ENCODE peak calls at places on chromosomes 16 and 17, in eight cellular contexts. One of them, this sample, is unnamed.

GRCh38 chr17:79749958-79750357 is 19.2 kb downstream of the ENPP7 start:
- DNase-seq in epithelial cell of proximal tubule: no peak
- DNase-seq in IMR-90: no peak
- DNase-seq in brain microvascular endothelial cell: no peak
- DNase-seq in heart right ventricle: no peak
- DNase-seq in HFF-Myc: no peak
- DNase-seq in cardiac muscle cell: no peak
- DNase-seq in lung: no peak
- DNase-seq in this sample: no peak

GRCh38 chr17:5861246-5861645 is 208.9 kb upstream of the WSCD1 start:
- DNase-seq in epithelial cell of proximal tubule: peak
- DNase-seq in IMR-90: no peak
- DNase-seq in brain microvascular endothelial cell: no peak
- DNase-seq in heart right ventricle: no peak
- DNase-seq in HFF-Myc: no peak
- DNase-seq in cardiac muscle cell: no peak
- DNase-seq in lung: no peak
- DNase-seq in this sample: no peak

GRCh38 chr17:57528084-57528451 is 217.0 kb downstream of the CCDC182 start:
- DNase-seq in epithelial cell of proximal tubule: no peak
- DNase-seq in IMR-90: no peak
- DNase-seq in brain microvascular endothelial cell: no peak
- DNase-seq in heart right ventricle: no peak
- DNase-seq in HFF-Myc: no peak
- DNase-seq in cardiac muscle cell: no peak
- DNase-seq in lung: peak
- DNase-seq in this sample: no peak

GRCh38 chr16:2838928-2839327 is 8.8 kb downstream of the ZG16B start:
- DNase-seq in epithelial cell of proximal tubule: no peak
- DNase-seq in IMR-90: peak
- DNase-seq in brain microvascular endothelial cell: peak
- DNase-seq in heart right ventricle: peak
- DNase-seq in HFF-Myc: peak
- DNase-seq in cardiac muscle cell: peak
- DNase-seq in lung: peak
- DNase-seq in this sample: peak

GRCh38 chr17:40431231-40431602 is 12.0 kb upstream of the IGFBP4 start:
- DNase-seq in epithelial cell of proximal tubule: no peak
- DNase-seq in IMR-90: no peak
- DNase-seq in brain microvascular endothelial cell: no peak
- DNase-seq in heart right ventricle: no peak
- DNase-seq in HFF-Myc: no peak
- DNase-seq in cardiac muscle cell: no peak
- DNase-seq in lung: no peak
- DNase-seq in this sample: no peak

GRCh38 chr16:19716183-19716582 is 1.8 kb downstream of the KNOP1 start:
- DNase-seq in epithelial cell of proximal tubule: no peak
- DNase-seq in IMR-90: no peak
- DNase-seq in brain microvascular endothelial cell: no peak
- DNase-seq in heart right ventricle: no peak
- DNase-seq in HFF-Myc: no peak
- DNase-seq in cardiac muscle cell: no peak
- DNase-seq in lung: no peak
- DNase-seq in this sample: no peak

GRCh38 chr17:13787636-13788035 is 185.9 kb upstream of the HS3ST3A1 start:
- DNase-seq in epithelial cell of proximal tubule: no peak
- DNase-seq in IMR-90: no peak
- DNase-seq in brain microvascular endothelial cell: no peak
- DNase-seq in heart right ventricle: no peak
- DNase-seq in HFF-Myc: no peak
- DNase-seq in cardiac muscle cell: no peak
- DNase-seq in lung: no peak
- DNase-seq in this sample: no peak

GRCh38 chr16:87264634-87265033 is 52.6 kb downstream of the C16orf95 start:
- DNase-seq in epithelial cell of proximal tubule: no peak
- DNase-seq in IMR-90: no peak
- DNase-seq in brain microvascular endothelial cell: no peak
- DNase-seq in heart right ventricle: no peak
- DNase-seq in HFF-Myc: no peak
- DNase-seq in cardiac muscle cell: no peak
- DNase-seq in lung: no peak
- DNase-seq in this sample: peak

GRCh38 chr16:19815418-19815817 is 69.2 kb downstream of the GPRC5B start:
- DNase-seq in epithelial cell of proximal tubule: no peak
- DNase-seq in IMR-90: no peak
- DNase-seq in brain microvascular endothelial cell: no peak
- DNase-seq in heart right ventricle: no peak
- DNase-seq in HFF-Myc: no peak
- DNase-seq in cardiac muscle cell: no peak
- DNase-seq in lung: no peak
- DNase-seq in this sample: no peak

GRCh38 chr17:15384142-15384803 is 42.9 kb upstream of the TEKT3 start:
- DNase-seq in epithelial cell of proximal tubule: no peak
- DNase-seq in IMR-90: peak
- DNase-seq in brain microvascular endothelial cell: no peak
- DNase-seq in heart right ventricle: peak
- DNase-seq in HFF-Myc: no peak
- DNase-seq in cardiac muscle cell: peak
- DNase-seq in lung: peak
- DNase-seq in this sample: no peak

GRCh38 chr17:57649731-57650484 is 95.2 kb downstream of the CCDC182 start:
- DNase-seq in epithelial cell of proximal tubule: no peak
- DNase-seq in IMR-90: peak
- DNase-seq in brain microvascular endothelial cell: peak
- DNase-seq in heart right ventricle: no peak
- DNase-seq in HFF-Myc: no peak
- DNase-seq in cardiac muscle cell: peak
- DNase-seq in lung: no peak
- DNase-seq in this sample: peak

GRCh38 chr17:17691468-17692263 is 10.4 kb downstream of the RAI1 start:
- DNase-seq in epithelial cell of proximal tubule: no peak
- DNase-seq in IMR-90: no peak
- DNase-seq in brain microvascular endothelial cell: no peak
- DNase-seq in heart right ventricle: peak
- DNase-seq in HFF-Myc: no peak
- DNase-seq in cardiac muscle cell: no peak
- DNase-seq in lung: no peak
- DNase-seq in this sample: peak

GRCh38 chr16:72234372-72234771 is 62.4 kb upstream of the PMFBP1 start:
- DNase-seq in epithelial cell of proximal tubule: no peak
- DNase-seq in IMR-90: no peak
- DNase-seq in brain microvascular endothelial cell: no peak
- DNase-seq in heart right ventricle: no peak
- DNase-seq in HFF-Myc: no peak
- DNase-seq in cardiac muscle cell: no peak
- DNase-seq in lung: no peak
- DNase-seq in this sample: no peak

GRCh38 chr17:66727634-66728570 is 107.0 kb upstream of the CACNG5 start:
- DNase-seq in epithelial cell of proximal tubule: no peak
- DNase-seq in IMR-90: peak
- DNase-seq in brain microvascular endothelial cell: peak
- DNase-seq in heart right ventricle: peak
- DNase-seq in HFF-Myc: no peak
- DNase-seq in cardiac muscle cell: peak
- DNase-seq in lung: peak
- DNase-seq in this sample: peak

GRCh38 chr17:32909787-32910369 is 18.1 kb upstream of the TMEM98 start:
- DNase-seq in epithelial cell of proximal tubule: peak
- DNase-seq in IMR-90: peak
- DNase-seq in brain microvascular endothelial cell: peak
- DNase-seq in heart right ventricle: no peak
- DNase-seq in HFF-Myc: peak
- DNase-seq in cardiac muscle cell: peak
- DNase-seq in lung: peak
- DNase-seq in this sample: peak

GRCh38 chr17:50853015-50853615 is 13.0 kb downstream of the TOB1 start:
- DNase-seq in epithelial cell of proximal tubule: no peak
- DNase-seq in IMR-90: no peak
- DNase-seq in brain microvascular endothelial cell: no peak
- DNase-seq in heart right ventricle: no peak
- DNase-seq in HFF-Myc: no peak
- DNase-seq in cardiac muscle cell: no peak
- DNase-seq in lung: no peak
- DNase-seq in this sample: no peak

GRCh38 chr16:88655733-88656281 is 5.0 kb upstream of the CYBA start:
- DNase-seq in epithelial cell of proximal tubule: no peak
- DNase-seq in IMR-90: no peak
- DNase-seq in brain microvascular endothelial cell: no peak
- DNase-seq in heart right ventricle: no peak
- DNase-seq in HFF-Myc: no peak
- DNase-seq in cardiac muscle cell: no peak
- DNase-seq in lung: no peak
- DNase-seq in this sample: peak

GRCh38 chr16:80837421-80838263 is 33.2 kb upstream of the CDYL2 start:
- DNase-seq in epithelial cell of proximal tubule: no peak
- DNase-seq in IMR-90: no peak
- DNase-seq in brain microvascular endothelial cell: no peak
- DNase-seq in heart right ventricle: no peak
- DNase-seq in HFF-Myc: no peak
- DNase-seq in cardiac muscle cell: no peak
- DNase-seq in lung: no peak
- DNase-seq in this sample: no peak

DNA sequence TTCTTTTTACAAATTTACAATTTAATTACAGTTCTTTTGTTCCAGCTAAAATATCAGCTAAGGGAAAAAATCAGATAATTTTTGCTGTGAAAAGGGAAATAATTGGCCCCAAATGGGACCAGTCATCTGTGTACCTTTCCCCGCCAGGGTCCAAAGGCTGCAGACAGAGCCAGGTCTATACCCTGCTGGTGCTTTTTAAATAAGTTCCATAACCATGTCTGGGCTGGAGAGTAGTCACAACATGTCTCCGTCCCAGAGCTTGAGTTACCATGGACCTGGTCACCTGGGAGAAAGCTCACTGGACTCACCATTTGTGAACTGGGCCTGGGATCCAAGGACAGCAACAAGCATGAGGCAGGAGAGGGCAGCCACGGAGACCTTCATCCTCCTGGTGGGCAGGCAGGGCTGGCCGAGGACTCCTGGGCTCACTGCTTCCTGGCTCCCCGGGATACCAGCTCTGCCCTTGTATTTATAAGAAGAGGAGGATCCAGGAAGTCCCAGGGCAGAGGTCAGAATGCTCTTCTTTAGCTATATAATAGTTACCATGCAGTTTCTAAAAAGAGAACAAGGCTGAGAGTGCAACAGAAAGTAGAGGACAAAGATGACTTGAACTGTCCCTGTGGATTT is at the start of gene CCL15:
- DNase-seq in epithelial cell of proximal tubule: no peak
- DNase-seq in IMR-90: no peak
- DNase-seq in brain microvascular endothelial cell: no peak
- DNase-seq in heart right ventricle: no peak
- DNase-seq in HFF-Myc: no peak
- DNase-seq in cardiac muscle cell: no peak
- DNase-seq in lung: no peak
- DNase-seq in this sample: no peak
- TF ChIP-seq CTCF in epithelial cell of proximal tubule: no peak
- TF ChIP-seq CTCF in IMR-90: no peak
- TF ChIP-seq CTCF in brain microvascular endothelial cell: no peak
- TF ChIP-seq CTCF in heart right ventricle: no peak
- TF ChIP-seq CTCF in HFF-Myc: no peak
- TF ChIP-seq CTCF in cardiac muscle cell: no peak
- TF ChIP-seq CTCF in lung: no peak
- TF ChIP-seq CTCF in this sample: no peak

GRCh38 chr16:30030011-30030685 is 923 bp downstream of the TLCD3B start:
- DNase-seq in epithelial cell of proximal tubule: no peak
- DNase-seq in IMR-90: no peak
- DNase-seq in brain microvascular endothelial cell: no peak
- DNase-seq in heart right ventricle: no peak
- DNase-seq in HFF-Myc: no peak
- DNase-seq in cardiac muscle cell: no peak
- DNase-seq in lung: no peak
- DNase-seq in this sample: peak

GRCh38 chr16:30030841-30031413 is at the start of gene TLCD3B:
- DNase-seq in epithelial cell of proximal tubule: no peak
- DNase-seq in IMR-90: no peak
- DNase-seq in brain microvascular endothelial cell: no peak
- DNase-seq in heart right ventricle: no peak
- DNase-seq in HFF-Myc: no peak
- DNase-seq in cardiac muscle cell: no peak
- DNase-seq in lung: no peak
- DNase-seq in this sample: peak

GRCh38 chr16:30032083-30032819 is 1.2 kb upstream of the TLCD3B start:
- DNase-seq in epithelial cell of proximal tubule: no peak
- DNase-seq in IMR-90: peak
- DNase-seq in brain microvascular endothelial cell: peak
- DNase-seq in heart right ventricle: no peak
- DNase-seq in HFF-Myc: peak
- DNase-seq in cardiac muscle cell: peak
- DNase-seq in lung: no peak
- DNase-seq in this sample: peak

GRCh38 chr16:30031477-30031918 is 427 bp upstream of the TLCD3B start:
- DNase-seq in epithelial cell of proximal tubule: no peak
- DNase-seq in IMR-90: no peak
- DNase-seq in brain microvascular endothelial cell: no peak
- DNase-seq in heart right ventricle: no peak
- DNase-seq in HFF-Myc: no peak
- DNase-seq in cardiac muscle cell: no peak
- DNase-seq in lung: no peak
- DNase-seq in this sample: peak

GRCh38 chr16:30033270-30033669 is 2.2 kb upstream of the TLCD3B start:
- DNase-seq in epithelial cell of proximal tubule: no peak
- DNase-seq in IMR-90: no peak
- DNase-seq in brain microvascular endothelial cell: no peak
- DNase-seq in heart right ventricle: no peak
- DNase-seq in HFF-Myc: no peak
- DNase-seq in cardiac muscle cell: no peak
- DNase-seq in lung: no peak
- DNase-seq in this sample: peak
- H3K4me3 ChIP-seq in epithelial cell of proximal tubule: no peak
- H3K4me3 ChIP-seq in IMR-90: no peak
- H3K4me3 ChIP-seq in brain microvascular endothelial cell: no peak
- H3K4me3 ChIP-seq in heart right ventricle: no peak
- H3K4me3 ChIP-seq in HFF-Myc: no peak
- H3K4me3 ChIP-seq in cardiac muscle cell: no peak
- H3K4me3 ChIP-seq in lung: no peak
- H3K4me3 ChIP-seq in this sample: peak

GRCh38 chr16:67936124-67936875 is at the start of gene PSMB10:
- DNase-seq in epithelial cell of proximal tubule: no peak
- DNase-seq in IMR-90: peak
- DNase-seq in brain microvascular endothelial cell: peak
- DNase-seq in heart right ventricle: peak
- DNase-seq in HFF-Myc: no peak
- DNase-seq in cardiac muscle cell: peak
- DNase-seq in lung: peak
- DNase-seq in this sample: peak
- TF ChIP-seq CTCF in epithelial cell of proximal tubule: no peak
- TF ChIP-seq CTCF in IMR-90: no peak
- TF ChIP-seq CTCF in brain microvascular endothelial cell: no peak
- TF ChIP-seq CTCF in heart right ventricle: no peak
- TF ChIP-seq CTCF in HFF-Myc: no peak
- TF ChIP-seq CTCF in cardiac muscle cell: no peak
- TF ChIP-seq CTCF in lung: no peak
- TF ChIP-seq CTCF in this sample: no peak

DNA sequence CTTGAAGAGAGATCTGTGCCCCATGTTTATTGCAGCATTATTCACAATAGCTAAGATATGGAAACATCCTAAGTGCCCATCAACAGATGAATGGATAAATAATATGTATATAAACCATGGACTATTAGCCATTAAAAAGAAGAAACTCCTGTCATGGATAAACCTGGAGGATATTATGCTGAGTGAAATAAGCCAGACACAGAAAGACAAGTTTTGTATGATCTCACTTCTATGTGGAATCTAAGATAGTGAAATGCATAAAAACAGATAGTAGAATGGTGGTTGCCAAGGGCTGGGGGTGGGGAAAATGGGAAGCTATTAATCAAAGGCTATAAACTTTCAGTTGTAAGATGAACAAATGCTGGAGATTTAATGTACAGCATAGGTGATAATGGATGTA is 19.9 kb upstream of the HEATR6 start:
- DNase-seq in epithelial cell of proximal tubule: no peak
- DNase-seq in IMR-90: no peak
- DNase-seq in brain microvascular endothelial cell: no peak
- DNase-seq in heart right ventricle: no peak
- DNase-seq in HFF-Myc: no peak
- DNase-seq in cardiac muscle cell: no peak
- DNase-seq in lung: no peak
- DNase-seq in this sample: no peak
- H3K4me3 ChIP-seq in epithelial cell of proximal tubule: no peak
- H3K4me3 ChIP-seq in IMR-90: no peak
- H3K4me3 ChIP-seq in brain microvascular endothelial cell: no peak
- H3K4me3 ChIP-seq in heart right ventricle: no peak
- H3K4me3 ChIP-seq in HFF-Myc: no peak
- H3K4me3 ChIP-seq in cardiac muscle cell: no peak
- H3K4me3 ChIP-seq in lung: no peak
- H3K4me3 ChIP-seq in this sample: no peak

This sample was measured in osteoblast.